ENCODE peak calls at places on chromosomes 13 and 19, in eight cellular contexts. One of them, this sample, is unnamed.

GRCh38 chr19:5823579-5824281 is 15.8 kb downstream of the FUT6 start:
- DNase-seq in testis: no peak
- DNase-seq in RWPE2: no peak
- DNase-seq in cardiac muscle cell: no peak
- DNase-seq in spleen: no peak
- DNase-seq in PC-9: peak; percentile 21
- DNase-seq in psoas muscle: no peak
- DNase-seq in breast epithelium: no peak
- DNase-seq in this sample: no peak

GRCh38 chr19:8526345-8527062 is 12.5 kb upstream of the ZNF414 start:
- DNase-seq in testis: peak; percentile 95
- DNase-seq in RWPE2: peak; percentile 91
- DNase-seq in cardiac muscle cell: peak; percentile 97
- DNase-seq in spleen: peak; percentile 85
- DNase-seq in PC-9: peak; percentile 91
- DNase-seq in psoas muscle: peak; percentile 91
- DNase-seq in breast epithelium: peak; percentile 92
- DNase-seq in this sample: peak; percentile 90

GRCh38 chr19:48714759-48715261 is 4.7 kb downstream of the MAMSTR start:
- DNase-seq in testis: no peak
- DNase-seq in RWPE2: no peak
- DNase-seq in cardiac muscle cell: no peak
- DNase-seq in spleen: no peak
- DNase-seq in PC-9: no peak
- DNase-seq in psoas muscle: peak; percentile 48
- DNase-seq in breast epithelium: no peak
- DNase-seq in this sample: no peak

GRCh38 chr19:2462635-2463421 is 6.1 kb upstream of the LMNB2 start:
- DNase-seq in testis: peak; percentile 91
- DNase-seq in RWPE2: no peak
- DNase-seq in cardiac muscle cell: peak; percentile 94
- DNase-seq in spleen: peak; percentile 83
- DNase-seq in PC-9: peak; percentile 59
- DNase-seq in psoas muscle: peak; percentile 92
- DNase-seq in breast epithelium: peak; percentile 89
- DNase-seq in this sample: peak; percentile 95

GRCh38 chr13:75482070-75482819 is at the start of gene TBC1D4:
- DNase-seq in testis: peak; percentile 90
- DNase-seq in RWPE2: peak; percentile 80
- DNase-seq in cardiac muscle cell: peak; percentile 96
- DNase-seq in spleen: peak; percentile 92
- DNase-seq in PC-9: peak; percentile 89
- DNase-seq in psoas muscle: peak; percentile 94
- DNase-seq in breast epithelium: peak; percentile 85
- DNase-seq in this sample: peak; percentile 89

GRCh38 chr13:33235564-33235963 is 50.0 kb downstream of the STARD13 start:
- DNase-seq in testis: no peak
- DNase-seq in RWPE2: no peak
- DNase-seq in cardiac muscle cell: no peak
- DNase-seq in spleen: no peak
- DNase-seq in PC-9: no peak
- DNase-seq in psoas muscle: no peak
- DNase-seq in breast epithelium: no peak
- DNase-seq in this sample: no peak

GRCh38 chr19:55385749-55386514 is at the start of gene RPL28:
- DNase-seq in testis: peak; percentile 99
- DNase-seq in RWPE2: peak; percentile 97
- DNase-seq in cardiac muscle cell: peak; percentile 98
- DNase-seq in spleen: peak; percentile 99
- DNase-seq in PC-9: peak; percentile 100
- DNase-seq in psoas muscle: peak; percentile 99
- DNase-seq in breast epithelium: peak; percentile 98
- DNase-seq in this sample: peak; percentile 98

GRCh38 chr13:100833427-100833826 is 158.8 kb upstream of the TMTC4 start:
- DNase-seq in testis: no peak
- DNase-seq in RWPE2: no peak
- DNase-seq in cardiac muscle cell: peak; percentile 3
- DNase-seq in spleen: no peak
- DNase-seq in PC-9: no peak
- DNase-seq in psoas muscle: no peak
- DNase-seq in breast epithelium: no peak
- DNase-seq in this sample: no peak

GRCh38 chr13:29847501-29847983 is 2.9 kb downstream of the UBL3 start:
- DNase-seq in testis: peak; percentile 43
- DNase-seq in RWPE2: no peak
- DNase-seq in cardiac muscle cell: peak; percentile 35
- DNase-seq in spleen: no peak
- DNase-seq in PC-9: no peak
- DNase-seq in psoas muscle: no peak
- DNase-seq in breast epithelium: no peak
- DNase-seq in this sample: no peak

GRCh38 chr19:43662487-43662886 is 7.5 kb downstream of the PLAUR start:
- DNase-seq in testis: no peak
- DNase-seq in RWPE2: no peak
- DNase-seq in cardiac muscle cell: peak; percentile 44
- DNase-seq in spleen: no peak
- DNase-seq in PC-9: no peak
- DNase-seq in psoas muscle: no peak
- DNase-seq in breast epithelium: no peak
- DNase-seq in this sample: no peak

GRCh38 chr13:27921961-27922910 is 2.4 kb downstream of the PDX1 start:
- DNase-seq in testis: no peak
- DNase-seq in RWPE2: no peak
- DNase-seq in cardiac muscle cell: no peak
- DNase-seq in spleen: no peak
- DNase-seq in PC-9: no peak
- DNase-seq in psoas muscle: no peak
- DNase-seq in breast epithelium: no peak
- DNase-seq in this sample: no peak

GRCh38 chr19:6674868-6675305 is 4.9 kb upstream of the TNFSF14 start:
- DNase-seq in testis: peak; percentile 43
- DNase-seq in RWPE2: no peak
- DNase-seq in cardiac muscle cell: no peak
- DNase-seq in spleen: peak; percentile 93
- DNase-seq in PC-9: peak; percentile 75
- DNase-seq in psoas muscle: peak; percentile 74
- DNase-seq in breast epithelium: peak; percentile 36
- DNase-seq in this sample: no peak

GRCh38 chr13:95784161-95784880 is 107.4 kb downstream of the DNAJC3 start:
- DNase-seq in testis: no peak
- DNase-seq in RWPE2: no peak
- DNase-seq in cardiac muscle cell: no peak
- DNase-seq in spleen: no peak
- DNase-seq in PC-9: no peak
- DNase-seq in psoas muscle: no peak
- DNase-seq in breast epithelium: no peak
- DNase-seq in this sample: no peak

GRCh38 chr13:113669231-113669870 is 2.3 kb downstream of the GRK1 start:
- DNase-seq in testis: no peak
- DNase-seq in RWPE2: no peak
- DNase-seq in cardiac muscle cell: no peak
- DNase-seq in spleen: peak; percentile 56
- DNase-seq in PC-9: no peak
- DNase-seq in psoas muscle: peak; percentile 40
- DNase-seq in breast epithelium: no peak
- DNase-seq in this sample: peak; percentile 38

GRCh38 chr19:41934849-41935374 is 6.7 kb upstream of the ERFL start:
- DNase-seq in testis: peak; percentile 73
- DNase-seq in RWPE2: no peak
- DNase-seq in cardiac muscle cell: peak; percentile 78
- DNase-seq in spleen: peak; percentile 93
- DNase-seq in PC-9: peak; percentile 69
- DNase-seq in psoas muscle: peak; percentile 75
- DNase-seq in breast epithelium: peak; percentile 36
- DNase-seq in this sample: no peak

GRCh38 chr19:14632286-14632685 is 42.4 kb downstream of the ADGRE3 start:
- DNase-seq in testis: peak; percentile 50
- DNase-seq in RWPE2: no peak
- DNase-seq in cardiac muscle cell: no peak
- DNase-seq in spleen: no peak
- DNase-seq in PC-9: no peak
- DNase-seq in psoas muscle: no peak
- DNase-seq in breast epithelium: no peak
- DNase-seq in this sample: no peak

GRCh38 chr13:57424379-57424778 is 207.2 kb upstream of the PCDH17 start:
- DNase-seq in testis: no peak
- DNase-seq in RWPE2: no peak
- DNase-seq in cardiac muscle cell: no peak
- DNase-seq in spleen: no peak
- DNase-seq in PC-9: no peak
- DNase-seq in psoas muscle: no peak
- DNase-seq in breast epithelium: no peak
- DNase-seq in this sample: no peak

GRCh38 chr13:45036206-45036605 is 46.9 kb downstream of the GPALPP1 start:
- DNase-seq in testis: no peak
- DNase-seq in RWPE2: no peak
- DNase-seq in cardiac muscle cell: no peak
- DNase-seq in spleen: no peak
- DNase-seq in PC-9: no peak
- DNase-seq in psoas muscle: no peak
- DNase-seq in breast epithelium: no peak
- DNase-seq in this sample: no peak

GRCh38 chr19:42286349-42287016 is 15.4 kb upstream of the PRR19 start:
- DNase-seq in testis: no peak
- DNase-seq in RWPE2: no peak
- DNase-seq in cardiac muscle cell: no peak
- DNase-seq in spleen: peak; percentile 84
- DNase-seq in PC-9: no peak
- DNase-seq in psoas muscle: peak; percentile 69
- DNase-seq in breast epithelium: no peak
- DNase-seq in this sample: no peak

GRCh38 chr13:85261757-85262346 is 537.4 kb downstream of the SLITRK6 start:
- DNase-seq in testis: no peak
- DNase-seq in RWPE2: no peak
- DNase-seq in cardiac muscle cell: peak; percentile 28
- DNase-seq in spleen: no peak
- DNase-seq in PC-9: no peak
- DNase-seq in psoas muscle: no peak
- DNase-seq in breast epithelium: no peak
- DNase-seq in this sample: no peak
- TF ChIP-seq CTCF in testis: peak; percentile 31
- TF ChIP-seq CTCF in RWPE2: peak; percentile 67
- TF ChIP-seq CTCF in cardiac muscle cell: peak; percentile 65
- TF ChIP-seq CTCF in spleen: no peak
- TF ChIP-seq CTCF in PC-9: peak; percentile 55
- TF ChIP-seq CTCF in psoas muscle: no peak
- TF ChIP-seq CTCF in breast epithelium: no peak
- TF ChIP-seq CTCF in this sample: no peak

GRCh38 chr19:37691881-37692504 is 27.6 kb downstream of the ZNF607 start:
- DNase-seq in testis: peak; percentile 90
- DNase-seq in RWPE2: peak; percentile 51
- DNase-seq in cardiac muscle cell: peak; percentile 93
- DNase-seq in spleen: peak; percentile 95
- DNase-seq in PC-9: peak; percentile 43
- DNase-seq in psoas muscle: peak; percentile 86
- DNase-seq in breast epithelium: peak; percentile 46
- DNase-seq in this sample: peak; percentile 89
- H3K27ac ChIP-seq in testis: peak overlapping the region; percentile 89
- H3K27ac ChIP-seq in RWPE2: no peak overlapping the region
- H3K27ac ChIP-seq in cardiac muscle cell: peak overlapping the region; percentile 71
- H3K27ac ChIP-seq in spleen: peak overlapping the region; percentile 90
- H3K27ac ChIP-seq in PC-9: no peak overlapping the region
- H3K27ac ChIP-seq in psoas muscle: peak overlapping the region; percentile 74
- H3K27ac ChIP-seq in breast epithelium: peak overlapping the region; percentile 81
- H3K27ac ChIP-seq in this sample: peak overlapping the region; percentile 78

DNA sequence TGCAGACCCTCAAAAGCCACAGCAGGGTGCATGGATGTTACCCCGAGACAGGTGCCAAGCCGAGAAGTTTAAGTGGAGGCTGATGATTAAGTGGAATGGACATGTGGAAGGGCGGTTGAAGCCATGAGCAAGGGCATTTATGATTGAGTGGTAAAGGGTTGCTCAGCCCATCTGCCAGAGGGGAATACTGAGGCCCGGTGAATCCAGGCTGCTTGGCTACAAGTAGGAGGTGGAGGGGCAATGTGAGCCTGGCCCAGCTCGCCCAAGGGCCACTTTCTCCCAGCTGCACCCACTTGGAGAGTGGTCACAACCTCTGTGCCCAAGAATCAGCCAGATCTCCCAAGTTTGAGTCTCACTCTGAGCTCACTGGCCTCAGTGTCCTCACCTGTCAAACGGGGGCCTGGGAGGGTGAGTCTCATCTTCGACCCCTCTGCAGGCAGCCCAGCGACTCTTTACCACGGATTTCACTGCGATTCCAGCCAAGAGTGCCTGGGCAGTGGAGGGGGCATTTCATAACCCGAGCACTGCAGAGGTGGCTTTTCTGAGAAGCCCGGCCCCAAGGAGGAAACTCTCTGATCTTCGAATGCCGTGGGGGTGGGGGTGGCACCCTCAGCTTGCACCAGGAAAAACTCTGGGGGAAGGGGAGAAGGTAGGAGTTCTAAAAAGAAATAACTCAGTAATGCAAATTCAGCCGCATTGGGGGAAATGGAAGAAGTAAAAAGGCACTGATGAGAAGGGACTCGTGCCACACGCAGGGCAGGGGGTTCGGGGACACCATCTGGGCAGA is 62.8 kb upstream of the KLF2 start:
- DNase-seq in testis: no peak
- DNase-seq in RWPE2: no peak
- DNase-seq in cardiac muscle cell: no peak
- DNase-seq in spleen: no peak
- DNase-seq in PC-9: no peak
- DNase-seq in psoas muscle: no peak
- DNase-seq in breast epithelium: no peak
- DNase-seq in this sample: no peak
- H3K4me3 ChIP-seq in testis: no peak overlapping the region
- H3K4me3 ChIP-seq in RWPE2: no peak overlapping the region
- H3K4me3 ChIP-seq in cardiac muscle cell: no peak overlapping the region
- H3K4me3 ChIP-seq in spleen: no peak overlapping the region
- H3K4me3 ChIP-seq in PC-9: no peak overlapping the region
- H3K4me3 ChIP-seq in psoas muscle: no peak overlapping the region
- H3K4me3 ChIP-seq in breast epithelium: no peak overlapping the region
- H3K4me3 ChIP-seq in this sample: no peak overlapping the region

GRCh38 chr13:102960959-102961358 is 105.3 kb downstream of the SLC10A2 start:
- DNase-seq in testis: no peak
- DNase-seq in RWPE2: no peak
- DNase-seq in cardiac muscle cell: no peak
- DNase-seq in spleen: no peak
- DNase-seq in PC-9: no peak
- DNase-seq in psoas muscle: no peak
- DNase-seq in breast epithelium: no peak
- DNase-seq in this sample: no peak

GRCh38 chr13:102970542-102970941 is 95.7 kb downstream of the SLC10A2 start:
- DNase-seq in testis: no peak
- DNase-seq in RWPE2: no peak
- DNase-seq in cardiac muscle cell: no peak
- DNase-seq in spleen: no peak
- DNase-seq in PC-9: no peak
- DNase-seq in psoas muscle: no peak
- DNase-seq in breast epithelium: no peak
- DNase-seq in this sample: no peak

GRCh38 chr13:102968572-102969228 is 97.5 kb downstream of the SLC10A2 start:
- DNase-seq in testis: no peak
- DNase-seq in RWPE2: no peak
- DNase-seq in cardiac muscle cell: no peak
- DNase-seq in spleen: no peak
- DNase-seq in PC-9: no peak
- DNase-seq in psoas muscle: no peak
- DNase-seq in breast epithelium: no peak
- DNase-seq in this sample: no peak

GRCh38 chr13:102962430-102962829 is 103.8 kb downstream of the SLC10A2 start:
- DNase-seq in testis: no peak
- DNase-seq in RWPE2: no peak
- DNase-seq in cardiac muscle cell: no peak
- DNase-seq in spleen: no peak
- DNase-seq in PC-9: no peak
- DNase-seq in psoas muscle: no peak
- DNase-seq in breast epithelium: no peak
- DNase-seq in this sample: no peak

GRCh38 chr13:102965802-102966201 is 100.4 kb downstream of the SLC10A2 start:
- DNase-seq in testis: no peak
- DNase-seq in RWPE2: no peak
- DNase-seq in cardiac muscle cell: no peak
- DNase-seq in spleen: no peak
- DNase-seq in PC-9: no peak
- DNase-seq in psoas muscle: no peak
- DNase-seq in breast epithelium: no peak
- DNase-seq in this sample: no peak
- TF ChIP-seq CTCF in testis: no peak
- TF ChIP-seq CTCF in RWPE2: no peak
- TF ChIP-seq CTCF in cardiac muscle cell: no peak
- TF ChIP-seq CTCF in spleen: no peak
- TF ChIP-seq CTCF in PC-9: no peak
- TF ChIP-seq CTCF in psoas muscle: no peak
- TF ChIP-seq CTCF in breast epithelium: no peak
- TF ChIP-seq CTCF in this sample: no peak